ENCODE peak calls at places on chromosomes 7 and 10, in four cellular contexts. H is spleen, T is stomach, J is suprapubic skin. N is an unnamed sample.
A peak's percentile ranks its signal among the peaks of the same experiment; 100 is the strongest.

GRCh38 chr7:67732898-67733297 is 736.3 kb downstream of the TYW1 start:
- DNase-seq in T (no peak), H (no peak), J (no peak), N (no peak)

GRCh38 chr10:103838095-103838395 is 17.3 kb downstream of the SH3PXD2A start:
- DNase-seq in T (no peak), J (no peak), H (no peak), N (no peak)

GRCh38 chr7:38413784-38414183 is 140.3 kb upstream of the TARP start:
- DNase-seq in H (no peak), T (no peak), J (no peak), N (no peak)

GRCh38 chr10:5953676-5954075 is 23.7 kb downstream of the IL15RA start:
- DNase-seq in T (no peak), J (peak; percentile 31), H (peak; percentile 47), N (no peak)

GRCh38 chr10:10818082-10818481 is 199.6 kb upstream of the CELF2 start:
- DNase-seq in H (no peak), T (no peak), J (no peak), N (no peak)

GRCh38 chr7:144386741-144387140 is 16.8 kb downstream of the NOBOX start:
- DNase-seq in J (no peak), H (no peak), T (no peak), N (no peak)

GRCh38 chr7:122040147-122040546 is 103.9 kb downstream of the AASS start:
- DNase-seq in H (no peak), T (no peak), J (no peak), N (no peak)

GRCh38 chr10:125699562-125700143 is 16.7 kb upstream of the TEX36 start:
- DNase-seq in H (no peak), J (no peak), T (no peak), N (no peak)

GRCh38 chr7:47611045-47611511 is 29.2 kb upstream of the TNS3 start:
- DNase-seq in H (no peak), J (no peak), T (peak; percentile 82), N (no peak)

GRCh38 chr7:143375298-143376034 is 5.7 kb upstream of the ZYX start:
- DNase-seq in T (no peak), H (peak; percentile 80), J (no peak), N (no peak)

GRCh38 chr7:1922071-1922869 is 252.2 kb downstream of the ELFN1 start:
- DNase-seq in T (no peak), H (peak; percentile 72), J (no peak), N (no peak)

GRCh38 chr10:48271323-48271722 is 3.2 kb downstream of the FRMPD2 start:
- DNase-seq in H (no peak), J (no peak), T (no peak), N (no peak)

GRCh38 chr7:11665381-11665780 is 166.6 kb downstream of the THSD7A start:
- DNase-seq in T (no peak), J (no peak), H (no peak), N (no peak)

GRCh38 chr7:23216021-23216420 is 30.6 kb upstream of the GPNMB start:
- DNase-seq in T (no peak), H (no peak), J (no peak), N (no peak)

GRCh38 chr7:37052673-37053072 is 328.4 kb upstream of the AOAH start:
- DNase-seq in J (no peak), H (no peak), T (no peak), N (no peak)

GRCh38 chr10:7956508-7956907 is 98.0 kb upstream of the GATA3 start:
- DNase-seq in J (no peak), T (no peak), H (no peak), N (no peak)

GRCh38 chr10:110326351-110327032 is 21.8 kb upstream of the SMNDC1 start:
- DNase-seq in T (no peak), H (no peak), J (no peak), N (no peak)

GRCh38 chr7:68547181-68547580 is 1051.1 kb upstream of the AUTS2 start:
- DNase-seq in J (no peak), T (no peak), H (no peak), N (no peak)

GRCh38 chr10:5581670-5582566 is 57.2 kb downstream of the CALML3 start:
- DNase-seq in T (no peak), J (no peak), H (peak; percentile 61), N (no peak)

GRCh38 chr7:22561356-22561755 is 61.4 kb upstream of the STEAP1B start:
- DNase-seq in T (no peak), J (peak; percentile 88), H (no peak), N (peak; percentile 55)

GRCh38 chr10:128990986-128991385 is 476.1 kb upstream of the MGMT start:
- DNase-seq in H (peak; percentile 69), J (no peak), T (no peak), N (no peak)

GRCh38 chr7:12594122-12594897 is 23.8 kb downstream of the SCIN start:
- DNase-seq in T (no peak), J (no peak), H (no peak), N (no peak)

GRCh38 chr7:132519936-132520335 is 56.3 kb downstream of the PLXNA4 start:
- DNase-seq in H (no peak), J (peak; percentile 21), T (no peak), N (no peak)

GRCh38 chr10:11180228-11180627 is 162.6 kb downstream of the CELF2 start:
- DNase-seq in J (no peak), H (peak; percentile 84), T (peak; percentile 30), N (no peak)

GRCh38 chr10:3509355-3509754 is 275.7 kb downstream of the KLF6 start:
- DNase-seq in H (no peak), T (no peak), J (no peak), N (no peak)

GRCh38 chr10:111128331-111129167 is 51.7 kb downstream of the ADRA2A start:
- DNase-seq in T (no peak), J (no peak), H (no peak), N (no peak)

GRCh38 chr7:97024209-97025129 is at the start of gene DLX5:
- DNase-seq in H (no peak), T (no peak), J (no peak), N (no peak)

GRCh38 chr7:2781636-2782035 is 62.5 kb downstream of the GNA12 start:
- DNase-seq in T (no peak), J (no peak), H (no peak), N (no peak)

GRCh38 chr7:33243319-33243881 is 114.0 kb downstream of the BBS9 start:
- DNase-seq in J (no peak), H (no peak), T (no peak), N (no peak)

GRCh38 chr10:6173203-6173602 is 29.5 kb upstream of the PFKFB3 start:
- DNase-seq in H (no peak), J (no peak), T (no peak), N (no peak)

GRCh38 chr7:21915140-21915539 is 30.6 kb downstream of the CDCA7L start:
- DNase-seq in J (no peak), H (no peak), T (no peak), N (no peak)

GRCh38 chr7:44099669-44100068 is 4.5 kb upstream of the AEBP1 start:
- DNase-seq in H (no peak), T (no peak), J (no peak), N (no peak)

GRCh38 chr10:24481241-24481640 is 242.4 kb downstream of the ARHGAP21 start:
- DNase-seq in J (no peak), H (no peak), T (no peak), N (no peak)

GRCh38 chr10:24480447-24480846 is 243.2 kb downstream of the ARHGAP21 start:
- DNase-seq in J (no peak), T (no peak), H (no peak), N (no peak)

GRCh38 chr10:24485299-24485698 is 238.4 kb downstream of the ARHGAP21 start:
- DNase-seq in T (no peak), H (no peak), J (no peak), N (no peak)

GRCh38 chr10:24484771-24485170 is 238.9 kb downstream of the ARHGAP21 start:
- DNase-seq in J (no peak), T (no peak), H (no peak), N (no peak)

DNA sequence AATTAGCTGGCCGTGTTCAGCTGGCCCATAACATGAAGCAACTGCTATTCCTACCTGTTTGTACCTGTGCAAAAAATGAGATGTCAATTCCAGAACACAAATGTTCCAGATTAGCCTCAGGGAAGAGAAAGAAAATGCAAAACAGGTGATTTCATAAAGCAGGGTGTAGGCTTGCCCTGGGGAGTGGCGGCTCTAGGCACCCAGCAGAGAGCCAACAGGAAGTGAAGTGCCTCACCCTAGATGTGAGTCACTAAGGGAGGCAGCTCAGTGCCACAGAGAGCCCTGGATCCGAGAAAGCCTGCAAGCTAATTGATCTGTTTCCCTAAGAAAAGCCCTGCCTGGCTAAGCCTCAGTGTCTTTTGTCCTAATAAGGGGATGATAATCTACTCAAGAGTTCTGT is 240.0 kb downstream of the ARHGAP21 start:
- DNase-seq in H (no peak), T (peak; percentile 81), J (no peak), N (peak; percentile 75)
- TF ChIP-seq POLR2A in H (no peak), T (no peak), J (no peak), N (no peak)

GRCh38 chr10:114751856-114752255 is 69.7 kb upstream of the FHIP2A start:
- DNase-seq in J (no peak), T (no peak), H (no peak), N (no peak)

GRCh38 chr10:114749545-114749944 is 72.0 kb upstream of the FHIP2A start:
- DNase-seq in T (no peak), H (no peak), J (no peak), N (no peak)

GRCh38 chr10:114754445-114755320 is 66.9 kb upstream of the FHIP2A start:
- DNase-seq in H (no peak), T (no peak), J (no peak), N (no peak)

GRCh38 chr10:114755537-114755936 is 66.0 kb upstream of the FHIP2A start:
- DNase-seq in H (no peak), T (no peak), J (no peak), N (no peak)

DNA sequence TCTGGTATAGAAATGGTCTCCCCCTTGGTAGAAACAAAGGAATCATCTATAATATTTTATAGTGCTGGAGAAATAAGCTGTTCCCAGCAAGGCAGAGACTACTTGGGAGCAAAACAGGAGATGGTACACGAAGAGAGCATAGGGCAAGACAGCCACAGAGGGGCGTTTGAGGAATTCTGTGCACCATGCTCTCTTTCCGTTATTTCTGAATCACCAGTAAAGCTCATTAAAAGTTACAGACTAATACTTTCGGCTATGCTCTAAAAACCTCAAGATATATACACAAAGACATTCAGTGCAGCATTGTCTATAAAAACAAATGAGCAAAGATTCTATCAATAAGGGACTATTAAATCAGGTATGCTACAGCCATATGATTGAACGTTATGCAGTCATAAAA is 68.5 kb upstream of the FHIP2A start:
- DNase-seq in J (no peak), T (no peak), H (no peak), N (no peak)
- TF ChIP-seq POLR2AphosphoS5 in J (no peak), T (no peak), H (no peak), N (no peak)

DNA sequence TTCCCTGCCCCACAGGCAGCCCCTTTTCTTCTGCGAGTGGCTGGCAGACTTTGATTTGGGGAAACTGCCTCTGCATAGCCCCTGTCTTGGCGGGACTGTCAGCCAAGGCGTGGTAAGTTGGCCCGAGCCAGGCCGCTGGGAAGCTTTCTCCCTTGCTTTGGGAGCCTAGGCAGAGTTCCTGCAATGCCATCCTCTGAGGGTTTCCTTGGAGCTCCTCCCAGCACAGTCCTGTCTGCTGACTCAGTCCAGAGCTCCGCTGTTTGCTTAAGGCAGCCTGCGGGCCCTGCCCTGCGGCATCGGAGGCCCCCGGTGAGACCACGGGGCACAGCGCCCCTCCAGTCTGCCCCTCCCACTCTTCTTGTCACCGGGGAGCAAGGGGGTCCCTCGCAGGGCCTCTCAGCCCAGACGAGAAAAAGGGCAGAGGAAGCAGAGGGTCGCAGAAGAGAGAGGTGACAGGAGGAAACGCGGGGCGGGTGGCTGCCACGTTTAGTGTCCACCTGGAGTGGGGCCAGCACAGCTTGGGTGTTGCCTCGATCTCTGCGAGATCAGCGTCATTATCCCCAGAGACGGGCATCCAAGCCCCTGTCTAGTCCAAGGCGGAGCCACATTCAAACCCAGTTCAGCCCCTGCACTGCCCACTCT is 58.9 kb upstream of the CHST15 start:
- DNase-seq in H (peak; percentile 84), J (no peak), T (peak; percentile 55), N (no peak)
- H3K4me3 ChIP-seq in H (no peak overlapping the region), J (no peak overlapping the region), T (no peak overlapping the region), N (peak overlapping the region; percentile 6)

GRCh38 chr7:99143853-99144672 is at the start of gene SMURF1:
- DNase-seq in J (peak; percentile 84), H (peak; percentile 95), T (peak; percentile 76), N (peak; percentile 47)
- TF ChIP-seq POLR2A in J (peak; percentile 45), H (peak; percentile 33), T (peak; percentile 11), N (no peak)

N was measured in breast epithelium.